ENCODE peak calls at places on chromosomes 6 and 20, in five cellular contexts. S is astrocyte, R is tibial nerve, P is hepatocyte, U is uterus. T is an unnamed sample.

GRCh38 chr6:112429226-112429625 is 82.1 kb downstream of the RFPL4B start:
- DNase-seq in R (no peak), S (peak; percentile 38), P (peak; percentile 19), U (no peak), T (no peak)

GRCh38 chr6:93040375-93040774 is 379.0 kb downstream of the EPHA7 start:
- DNase-seq in S (peak; percentile 17), U (no peak), P (no peak), R (no peak), T (no peak)

GRCh38 chr6:93423542-93423941 is 4.2 kb upstream of the EPHA7 start:
- DNase-seq in P (peak; percentile 73), U (peak; percentile 13), R (peak; percentile 70), S (peak; percentile 18), T (no peak)

GRCh38 chr20:5118220-5119142 is 1.3 kb downstream of the PCNA start:
- DNase-seq in U (no peak), S (no peak), R (no peak), P (no peak), T (no peak)

GRCh38 chr6:4571011-4571410 is 205.2 kb upstream of the CDYL start:
- DNase-seq in P (no peak), S (no peak), U (no peak), R (no peak), T (no peak)

GRCh38 chr6:63272397-63272796 is 47.4 kb downstream of the LGSN start:
- DNase-seq in S (no peak), R (no peak), P (peak; percentile 50), U (no peak), T (peak; percentile 32)

GRCh38 chr6:15090145-15090579 is 155.7 kb upstream of the JARID2 start:
- DNase-seq in S (no peak), R (no peak), U (peak; percentile 20), P (peak; percentile 18), T (no peak)

GRCh38 chr6:42221546-42221945 is 3.9 kb upstream of the MRPS10 start:
- DNase-seq in R (no peak), U (no peak), S (no peak), P (no peak), T (no peak)

GRCh38 chr20:25204550-25205276 is 9.2 kb downstream of the ENTPD6 start:
- DNase-seq in R (no peak), S (no peak), U (no peak), P (no peak), T (peak; percentile 42)

GRCh38 chr6:27541212-27541931 is 68.5 kb upstream of the ZNF184 start:
- DNase-seq in U (no peak), R (no peak), P (no peak), S (no peak), T (no peak)

GRCh38 chr20:3686867-3687321 is 5.1 kb upstream of the ADAM33 start:
- DNase-seq in S (peak; percentile 89), R (peak; percentile 91), P (peak; percentile 58), U (peak; percentile 95), T (no peak)

GRCh38 chr20:5171790-5172164 is 45.0 kb downstream of the CDS2 start:
- DNase-seq in U (no peak), P (no peak), S (no peak), R (no peak), T (no peak)

GRCh38 chr20:20233041-20233514 is 134.8 kb upstream of the INSM1 start:
- DNase-seq in U (no peak), P (no peak), S (no peak), R (no peak), T (no peak)

GRCh38 chr20:25504366-25505135 is 80.8 kb downstream of the NINL start:
- DNase-seq in R (no peak), S (no peak), U (no peak), P (no peak), T (peak; percentile 15)

GRCh38 chr6:16637635-16638034 is 123.6 kb downstream of the ATXN1 start:
- DNase-seq in S (peak; percentile 33), P (no peak), U (no peak), R (no peak), T (no peak)

GRCh38 chr6:56661298-56661697 is 18.6 kb upstream of the DST start:
- DNase-seq in P (no peak), R (no peak), U (no peak), S (no peak), T (peak; percentile 30)

GRCh38 chr6:119986934-119987549 is 637.5 kb upstream of the MAN1A1 start:
- DNase-seq in U (no peak), S (no peak), R (no peak), P (no peak), T (no peak)

GRCh38 chr6:169520104-169520503 is 181.7 kb downstream of the WDR27 start:
- DNase-seq in R (no peak), S (peak; percentile 38), P (no peak), U (no peak), T (no peak)

GRCh38 chr20:49594143-49594928 is 26.4 kb upstream of the PTGIS start:
- DNase-seq in R (peak; percentile 64), U (peak; percentile 81), S (peak; percentile 74), P (peak; percentile 70), T (no peak)

GRCh38 chr6:139316622-139317317 is 25.0 kb upstream of the TXLNB start:
- DNase-seq in U (no peak), R (no peak), S (no peak), P (no peak), T (no peak)

GRCh38 chr20:967796-968742 is 34.0 kb downstream of the RSPO4 start:
- DNase-seq in U (no peak), S (peak; percentile 6), P (no peak), R (peak; percentile 12), T (peak; percentile 76)

DNA sequence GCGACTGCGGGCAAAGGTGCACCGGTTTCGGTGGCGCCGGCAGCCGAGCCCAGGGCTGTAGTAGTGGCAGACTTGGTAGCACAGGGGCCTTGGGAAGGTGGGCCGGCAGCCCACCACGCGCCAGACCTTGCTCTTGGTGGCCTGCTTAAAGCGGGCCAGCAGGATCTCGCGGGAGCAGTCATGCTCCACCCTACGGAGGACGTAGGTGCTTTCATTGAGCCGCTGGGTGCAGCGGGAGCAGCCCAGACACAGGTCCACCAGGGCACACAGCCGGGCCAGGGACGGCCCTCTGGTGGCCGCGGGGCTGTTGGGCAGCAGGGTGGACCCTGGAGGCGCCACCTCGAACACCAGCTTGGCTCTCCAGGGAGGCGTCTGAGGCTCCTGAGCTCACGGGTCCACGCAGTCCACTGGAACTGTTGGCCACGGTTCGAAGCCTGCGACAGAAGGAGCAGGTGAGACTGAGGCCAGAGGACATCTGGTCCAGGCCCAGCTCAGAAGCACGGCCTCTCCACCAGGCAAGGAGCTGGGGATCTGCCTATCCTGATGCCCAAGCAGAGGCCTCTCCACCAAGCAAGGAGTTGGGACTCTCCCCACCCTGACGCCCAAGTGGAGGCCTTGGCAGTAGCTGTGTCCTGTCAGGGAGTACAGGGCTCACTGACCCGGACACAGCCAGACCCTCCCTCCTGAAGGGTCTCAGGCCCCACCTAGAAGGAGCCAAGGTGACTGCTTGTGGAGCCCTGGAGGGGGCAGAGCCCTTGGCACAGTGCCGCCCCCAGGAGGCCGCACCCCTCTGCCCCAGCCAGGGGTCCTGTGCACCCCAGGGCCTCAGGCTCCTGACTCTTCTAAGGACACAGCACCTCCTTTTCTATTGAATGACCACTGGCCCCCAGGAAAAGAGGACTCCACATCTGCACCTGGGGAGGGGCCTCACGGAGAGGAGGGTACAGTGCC is 976 bp downstream of the HELZ2 start:
- DNase-seq in U (no peak), P (no peak), R (no peak), S (no peak), T (no peak)
- H3K4me3 ChIP-seq in U (peak overlapping the region; percentile 85), P (peak overlapping the region; percentile 85), R (peak overlapping the region; percentile 69), S (peak overlapping the region; percentile 75), T (peak overlapping the region; percentile 64)

GRCh38 chr6:33777716-33778474 is 11.0 kb downstream of the LEMD2 start:
- DNase-seq in R (no peak), P (no peak), U (no peak), S (no peak), T (no peak)
- H3K36me3 ChIP-seq in R (peaks cover 53% of the 10 kb centered on the region), P (no peaks in the 10 kb centered on the region), U (no peaks in the 10 kb centered on the region), S (peaks cover 57% of the 10 kb centered on the region), T (peaks cover 54% of the 10 kb centered on the region)

DNA sequence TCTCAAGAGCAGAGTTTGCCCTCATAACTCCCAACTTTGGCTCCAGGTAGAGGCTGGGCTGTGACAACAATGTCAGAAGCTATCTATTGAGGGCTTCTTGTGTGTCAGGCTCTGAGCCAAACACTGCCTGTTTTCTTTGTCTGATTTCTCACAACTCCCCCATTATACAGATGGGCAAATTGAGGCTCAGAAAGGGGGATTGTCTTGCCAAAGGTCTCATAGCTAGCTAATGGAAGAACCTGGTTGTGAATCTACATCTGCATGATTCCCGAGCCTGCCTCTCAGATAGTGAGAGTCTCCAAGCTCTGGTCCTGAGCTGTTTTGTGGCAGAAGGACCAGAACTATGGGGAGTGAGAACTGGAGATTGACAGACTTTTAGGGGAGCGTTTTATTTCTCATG is 1.4 kb downstream of the CD40 start:
- DNase-seq in U (no peak), R (no peak), P (no peak), S (no peak), T (no peak)
- H3K27me3 ChIP-seq in U (no peaks in the 10 kb centered on the region), R (no peaks in the 10 kb centered on the region), P (peaks cover 25% of the 10 kb centered on the region), S (peaks cover 4% of the 10 kb centered on the region), T (peaks cover 19% of the 10 kb centered on the region)

GRCh38 chr6:134173007-134173690 is 120.7 kb upstream of the SLC2A12 start:
- DNase-seq in P (no peak), R (no peak), U (no peak), S (no peak), T (no peak)
- H3K4me3 ChIP-seq in P (peak overlapping the region; percentile 79), R (peak overlapping the region; percentile 21), U (peak overlapping the region; percentile 84), S (peak overlapping the region; percentile 95), T (no peak overlapping the region)

DNA sequence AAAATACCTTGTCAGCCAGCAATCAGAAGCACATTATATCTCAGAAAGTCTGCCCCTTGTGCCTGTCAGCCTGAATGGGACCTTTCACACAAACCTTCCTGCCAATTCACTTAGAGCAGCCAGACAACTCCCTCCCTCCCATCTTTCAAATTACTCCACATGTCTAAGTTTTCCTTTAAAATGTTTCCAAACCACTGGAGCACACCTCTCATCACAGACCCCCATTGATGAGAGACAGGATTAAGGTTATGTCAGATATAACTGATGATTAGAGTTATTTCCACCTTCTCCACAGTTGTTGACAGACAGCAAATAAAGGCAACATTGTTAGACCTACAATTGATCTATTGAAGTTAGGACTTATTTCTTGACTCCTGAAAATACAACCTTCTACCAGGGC is 408.4 kb downstream of the PLCB1 start:
- DNase-seq in R (no peak), U (no peak), P (no peak), S (no peak), T (no peak)
- H3K36me3 ChIP-seq in R (no peaks in the 10 kb centered on the region), U (no peaks in the 10 kb centered on the region), P (no peaks in the 10 kb centered on the region), S (no peaks in the 10 kb centered on the region), T (no peaks in the 10 kb centered on the region)

DNA sequence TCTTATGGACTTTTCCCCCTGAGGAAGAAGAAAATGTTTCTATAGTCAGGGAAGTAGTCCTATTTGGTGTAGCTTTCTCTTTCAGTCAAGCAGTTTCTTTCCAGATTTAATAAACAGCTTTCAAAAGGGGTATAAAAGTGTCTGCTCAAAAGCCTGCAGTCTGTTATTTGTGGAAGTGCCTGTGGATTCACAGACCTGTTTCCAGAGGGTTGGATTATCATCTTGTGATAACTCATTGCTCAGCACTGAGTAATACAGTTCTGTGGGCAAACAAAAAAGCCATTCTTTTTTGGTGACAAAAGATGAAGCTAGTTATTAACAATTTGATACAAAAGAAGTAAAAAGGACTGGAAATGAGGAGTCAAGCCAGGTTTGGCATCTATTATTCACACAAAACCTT is 358.2 kb upstream of the ID4 start:
- DNase-seq in R (no peak), S (peak; percentile 73), U (no peak), P (no peak), T (no peak)
- H3K27me3 ChIP-seq in R (no peaks in the 10 kb centered on the region), S (no peaks in the 10 kb centered on the region), U (no peaks in the 10 kb centered on the region), P (no peaks in the 10 kb centered on the region), T (no peaks in the 10 kb centered on the region)

T was measured in H7.